ENCODE peak calls at places on chromosome 7, in six cellular contexts. One of them, this sample, is unnamed.

GRCh38 chr7:38215734-38216670 is 38.0 kb downstream of the STARD3NL start:
- DNase-seq in GM20000: peak; percentile 79
- DNase-seq in neural progenitor cell: peak; percentile 83
- DNase-seq in dorsolateral prefrontal cortex: peak; percentile 80
- DNase-seq in ovary: peak; percentile 81
- DNase-seq in thoracic aorta: peak; percentile 60
- DNase-seq in this sample: peak; percentile 42

GRCh38 chr7:89012016-89012415 is 216.5 kb upstream of the TEX47 start:
- DNase-seq in GM20000: no peak
- DNase-seq in neural progenitor cell: no peak
- DNase-seq in dorsolateral prefrontal cortex: no peak
- DNase-seq in ovary: no peak
- DNase-seq in thoracic aorta: no peak
- DNase-seq in this sample: no peak

GRCh38 chr7:30074422-30075030 is 46.3 kb downstream of the PLEKHA8 start:
- DNase-seq in ovary: no peak
- DNase-seq in neural progenitor cell: peak; percentile 31
- DNase-seq in dorsolateral prefrontal cortex: no peak
- DNase-seq in GM20000: no peak
- DNase-seq in thoracic aorta: no peak
- DNase-seq in this sample: no peak

GRCh38 chr7:91414734-91415133 is 150.5 kb downstream of the FZD1 start:
- DNase-seq in thoracic aorta: no peak
- DNase-seq in neural progenitor cell: no peak
- DNase-seq in ovary: no peak
- DNase-seq in dorsolateral prefrontal cortex: no peak
- DNase-seq in GM20000: no peak
- DNase-seq in this sample: no peak

GRCh38 chr7:149256568-149256967 is 5.4 kb upstream of the ZNF783 start:
- DNase-seq in dorsolateral prefrontal cortex: no peak
- DNase-seq in GM20000: no peak
- DNase-seq in ovary: no peak
- DNase-seq in neural progenitor cell: no peak
- DNase-seq in thoracic aorta: no peak
- DNase-seq in this sample: no peak

GRCh38 chr7:144812379-144813283 is 23.2 kb downstream of the TPK1 start:
- DNase-seq in GM20000: peak; percentile 20
- DNase-seq in neural progenitor cell: no peak
- DNase-seq in thoracic aorta: no peak
- DNase-seq in ovary: no peak
- DNase-seq in dorsolateral prefrontal cortex: no peak
- DNase-seq in this sample: no peak

GRCh38 chr7:29642494-29643155 is 79.0 kb downstream of the PRR15 start:
- DNase-seq in ovary: no peak
- DNase-seq in thoracic aorta: no peak
- DNase-seq in neural progenitor cell: no peak
- DNase-seq in GM20000: no peak
- DNase-seq in dorsolateral prefrontal cortex: no peak
- DNase-seq in this sample: no peak

GRCh38 chr7:40412323-40412722 is 277.5 kb downstream of the SUGCT start:
- DNase-seq in dorsolateral prefrontal cortex: no peak
- DNase-seq in GM20000: no peak
- DNase-seq in neural progenitor cell: no peak
- DNase-seq in ovary: no peak
- DNase-seq in thoracic aorta: no peak
- DNase-seq in this sample: no peak

DNA sequence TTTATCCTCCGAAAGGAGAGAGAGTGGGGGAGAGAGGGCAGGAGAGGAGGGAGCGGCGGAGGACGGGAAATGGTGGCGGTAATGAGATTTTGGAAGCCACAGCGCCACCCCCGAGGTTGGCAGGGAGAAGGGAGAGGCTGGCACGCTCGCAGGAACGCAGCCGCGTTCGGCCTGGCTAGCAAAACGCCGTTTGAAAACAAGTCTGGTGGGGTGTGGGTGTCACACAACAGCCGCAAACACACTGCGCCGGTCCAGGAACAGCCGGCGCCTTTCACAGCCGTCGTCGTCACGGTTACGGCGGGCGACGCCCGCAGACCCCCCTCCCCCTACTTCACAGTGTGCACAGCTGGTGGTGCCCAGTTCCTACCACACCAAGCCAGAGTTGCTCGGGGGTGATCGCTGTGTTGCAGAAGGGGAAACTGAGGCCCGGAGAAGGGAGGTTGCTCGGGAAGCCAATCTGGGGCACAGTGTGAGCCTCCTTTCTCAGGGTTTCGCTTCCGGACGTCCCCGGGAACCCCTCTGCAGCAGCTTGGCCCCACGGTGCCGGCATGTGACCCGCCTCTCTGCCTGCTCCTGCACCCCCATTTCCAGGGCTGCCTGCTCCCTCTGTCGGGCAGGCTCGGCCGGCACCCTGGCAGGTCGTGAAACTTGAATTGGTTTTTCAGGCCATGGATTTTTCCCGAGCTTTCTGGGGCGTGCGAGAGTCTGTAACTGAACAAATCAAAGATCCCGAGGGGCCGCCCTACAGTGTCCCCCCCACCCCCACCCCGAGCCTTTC is 57.8 kb downstream of the UNCX start:
- DNase-seq in thoracic aorta: no peak
- DNase-seq in dorsolateral prefrontal cortex: peak; percentile 79
- DNase-seq in neural progenitor cell: peak; percentile 72
- DNase-seq in GM20000: no peak
- DNase-seq in ovary: peak; percentile 46
- DNase-seq in this sample: no peak
- TF ChIP-seq CTCF in thoracic aorta: peak; percentile 11
- TF ChIP-seq CTCF in dorsolateral prefrontal cortex: peak; percentile 27
- TF ChIP-seq CTCF in neural progenitor cell: peak; percentile 25
- TF ChIP-seq CTCF in GM20000: no peak
- TF ChIP-seq CTCF in ovary: no peak
- TF ChIP-seq CTCF in this sample: no peak

GRCh38 chr7:35253680-35254495 is at the start of gene TBX20:
- DNase-seq in GM20000: peak; percentile 51
- DNase-seq in neural progenitor cell: peak; percentile 91
- DNase-seq in ovary: no peak
- DNase-seq in thoracic aorta: no peak
- DNase-seq in dorsolateral prefrontal cortex: no peak
- DNase-seq in this sample: no peak
- TF ChIP-seq CTCF in GM20000: no peak
- TF ChIP-seq CTCF in neural progenitor cell: no peak
- TF ChIP-seq CTCF in ovary: no peak
- TF ChIP-seq CTCF in thoracic aorta: no peak
- TF ChIP-seq CTCF in dorsolateral prefrontal cortex: no peak
- TF ChIP-seq CTCF in this sample: no peak

GRCh38 chr7:43300121-43300520 is 187.7 kb downstream of the HECW1 start:
- DNase-seq in thoracic aorta: no peak
- DNase-seq in GM20000: no peak
- DNase-seq in ovary: no peak
- DNase-seq in neural progenitor cell: no peak
- DNase-seq in dorsolateral prefrontal cortex: no peak
- DNase-seq in this sample: no peak
- TF ChIP-seq CTCF in thoracic aorta: no peak
- TF ChIP-seq CTCF in GM20000: no peak
- TF ChIP-seq CTCF in ovary: no peak
- TF ChIP-seq CTCF in neural progenitor cell: no peak
- TF ChIP-seq CTCF in dorsolateral prefrontal cortex: no peak
- TF ChIP-seq CTCF in this sample: no peak

GRCh38 chr7:106542550-106543220 is 118.3 kb downstream of the CCDC71L start:
- DNase-seq in ovary: peak; percentile 42
- DNase-seq in thoracic aorta: no peak
- DNase-seq in neural progenitor cell: peak; percentile 54
- DNase-seq in dorsolateral prefrontal cortex: no peak
- DNase-seq in GM20000: peak; percentile 56
- DNase-seq in this sample: no peak
- TF ChIP-seq CTCF in ovary: peak; percentile 50
- TF ChIP-seq CTCF in thoracic aorta: peak; percentile 50
- TF ChIP-seq CTCF in neural progenitor cell: peak; percentile 66
- TF ChIP-seq CTCF in dorsolateral prefrontal cortex: peak; percentile 30
- TF ChIP-seq CTCF in GM20000: peak; percentile 32
- TF ChIP-seq CTCF in this sample: peak; percentile 59

DNA sequence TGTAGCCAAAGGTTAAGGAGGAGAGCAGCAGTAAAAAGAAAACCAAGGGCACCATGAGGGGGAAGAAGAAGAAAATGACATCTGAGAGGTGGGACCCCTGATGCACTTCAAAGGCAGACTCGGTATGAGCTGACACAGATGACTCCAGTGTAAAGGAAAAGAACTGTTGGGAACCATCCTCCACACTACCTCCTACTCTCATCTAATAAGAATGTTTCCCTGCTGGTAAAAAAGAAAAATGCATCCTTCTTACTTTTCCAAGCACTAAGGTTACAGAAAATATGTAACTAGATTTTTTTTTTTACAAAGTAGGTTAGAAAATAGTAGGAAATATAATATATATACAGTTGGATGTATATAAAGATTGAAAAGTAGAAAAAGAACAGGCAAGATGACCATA is 16.9 kb downstream of the TAS2R41 start:
- DNase-seq in ovary: no peak
- DNase-seq in neural progenitor cell: no peak
- DNase-seq in dorsolateral prefrontal cortex: no peak
- DNase-seq in GM20000: no peak
- DNase-seq in thoracic aorta: no peak
- DNase-seq in this sample: no peak
- TF ChIP-seq CTCF in ovary: no peak
- TF ChIP-seq CTCF in neural progenitor cell: no peak
- TF ChIP-seq CTCF in dorsolateral prefrontal cortex: no peak
- TF ChIP-seq CTCF in GM20000: no peak
- TF ChIP-seq CTCF in thoracic aorta: no peak
- TF ChIP-seq CTCF in this sample: peak; percentile 54

GRCh38 chr7:24290004-24290641 is 6.1 kb downstream of the NPY start:
- DNase-seq in neural progenitor cell: peak; percentile 37
- DNase-seq in dorsolateral prefrontal cortex: no peak
- DNase-seq in ovary: no peak
- DNase-seq in thoracic aorta: no peak
- DNase-seq in GM20000: peak; percentile 85
- DNase-seq in this sample: no peak
- TF ChIP-seq CTCF in neural progenitor cell: peak; percentile 42
- TF ChIP-seq CTCF in dorsolateral prefrontal cortex: peak; percentile 41
- TF ChIP-seq CTCF in ovary: no peak
- TF ChIP-seq CTCF in thoracic aorta: peak; percentile 25
- TF ChIP-seq CTCF in GM20000: peak; percentile 59
- TF ChIP-seq CTCF in this sample: no peak

This sample was measured in mesothelial cell of epicardium.